ENCODE peak calls at places on chromosomes 2 and 18, in four cellular contexts. One of them, this sample, is unnamed.

GRCh38 chr2:8004250-8004681 is 677.6 kb upstream of the ID2 start:
- DNase-seq in CD4-positive, alpha-beta T cell: no peak
- DNase-seq in MCF 10A: peak; percentile 83
- DNase-seq in uterus: peak; percentile 47
- DNase-seq in this sample: no peak

GRCh38 chr2:6392354-6392753 is 473.4 kb downstream of the CMPK2 start:
- DNase-seq in CD4-positive, alpha-beta T cell: no peak
- DNase-seq in MCF 10A: no peak
- DNase-seq in uterus: no peak
- DNase-seq in this sample: no peak

GRCh38 chr18:7272268-7273049 is 41.6 kb downstream of the LRRC30 start:
- DNase-seq in CD4-positive, alpha-beta T cell: no peak
- DNase-seq in MCF 10A: peak; percentile 83
- DNase-seq in uterus: peak; percentile 60
- DNase-seq in this sample: no peak

GRCh38 chr2:8252997-8253694 is 428.7 kb upstream of the ID2 start:
- DNase-seq in CD4-positive, alpha-beta T cell: no peak
- DNase-seq in MCF 10A: peak; percentile 65
- DNase-seq in uterus: no peak
- DNase-seq in this sample: no peak

GRCh38 chr18:3481696-3482210 is 31.8 kb downstream of the TGIF1 start:
- DNase-seq in CD4-positive, alpha-beta T cell: no peak
- DNase-seq in MCF 10A: peak; percentile 52
- DNase-seq in uterus: no peak
- DNase-seq in this sample: no peak

GRCh38 chr2:25301453-25302352 is 40.0 kb downstream of the DNMT3A start:
- DNase-seq in CD4-positive, alpha-beta T cell: peak; percentile 44
- DNase-seq in MCF 10A: peak; percentile 81
- DNase-seq in uterus: no peak
- DNase-seq in this sample: no peak

GRCh38 chr2:23009545-23010149 is 375.3 kb upstream of the KLHL29 start:
- DNase-seq in CD4-positive, alpha-beta T cell: no peak
- DNase-seq in MCF 10A: peak; percentile 36
- DNase-seq in uterus: peak; percentile 53
- DNase-seq in this sample: no peak

GRCh38 chr2:16718551-16719404 is 53.1 kb upstream of the CYRIA start:
- DNase-seq in CD4-positive, alpha-beta T cell: no peak
- DNase-seq in MCF 10A: no peak
- DNase-seq in uterus: no peak
- DNase-seq in this sample: no peak

GRCh38 chr2:20551231-20551944 is 99.5 kb downstream of the HS1BP3 start:
- DNase-seq in CD4-positive, alpha-beta T cell: no peak
- DNase-seq in MCF 10A: no peak
- DNase-seq in uterus: peak; percentile 23
- DNase-seq in this sample: no peak

GRCh38 chr2:130807659-130808385 is 28.9 kb upstream of the ARHGEF4 start:
- DNase-seq in CD4-positive, alpha-beta T cell: no peak
- DNase-seq in MCF 10A: peak; percentile 97
- DNase-seq in uterus: no peak
- DNase-seq in this sample: no peak

GRCh38 chr2:209474960-209475359 is 51.1 kb downstream of the MAP2 start:
- DNase-seq in CD4-positive, alpha-beta T cell: no peak
- DNase-seq in MCF 10A: no peak
- DNase-seq in uterus: no peak
- DNase-seq in this sample: no peak

GRCh38 chr2:98269274-98269673 is 77.0 kb upstream of the CNGA3 start:
- DNase-seq in CD4-positive, alpha-beta T cell: no peak
- DNase-seq in MCF 10A: peak; percentile 63
- DNase-seq in uterus: no peak
- DNase-seq in this sample: no peak

GRCh38 chr2:9288233-9288632 is 81.6 kb downstream of the ASAP2 start:
- DNase-seq in CD4-positive, alpha-beta T cell: no peak
- DNase-seq in MCF 10A: peak; percentile 60
- DNase-seq in uterus: no peak
- DNase-seq in this sample: no peak

GRCh38 chr2:239247401-239248245 is 153.2 kb downstream of the HDAC4 start:
- DNase-seq in CD4-positive, alpha-beta T cell: no peak
- DNase-seq in MCF 10A: no peak
- DNase-seq in uterus: no peak
- DNase-seq in this sample: no peak

GRCh38 chr2:142965464-142965863 is 88.0 kb downstream of the KYNU start:
- DNase-seq in CD4-positive, alpha-beta T cell: no peak
- DNase-seq in MCF 10A: no peak
- DNase-seq in uterus: no peak
- DNase-seq in this sample: no peak

GRCh38 chr18:34077599-34077998 is 147.1 kb downstream of the NOL4 start:
- DNase-seq in CD4-positive, alpha-beta T cell: no peak
- DNase-seq in MCF 10A: no peak
- DNase-seq in uterus: no peak
- DNase-seq in this sample: no peak
- TF ChIP-seq CTCF in CD4-positive, alpha-beta T cell: no peak
- TF ChIP-seq CTCF in MCF 10A: no peak
- TF ChIP-seq CTCF in uterus: no peak
- TF ChIP-seq CTCF in this sample: no peak

GRCh38 chr2:38465789-38466127 is 88.7 kb upstream of the ATL2 start:
- DNase-seq in CD4-positive, alpha-beta T cell: peak; percentile 3
- DNase-seq in MCF 10A: peak; percentile 64
- DNase-seq in uterus: no peak
- DNase-seq in this sample: no peak
- TF ChIP-seq CTCF in CD4-positive, alpha-beta T cell: peak; percentile 31
- TF ChIP-seq CTCF in MCF 10A: peak; percentile 31
- TF ChIP-seq CTCF in uterus: no peak
- TF ChIP-seq CTCF in this sample: no peak

DNA sequence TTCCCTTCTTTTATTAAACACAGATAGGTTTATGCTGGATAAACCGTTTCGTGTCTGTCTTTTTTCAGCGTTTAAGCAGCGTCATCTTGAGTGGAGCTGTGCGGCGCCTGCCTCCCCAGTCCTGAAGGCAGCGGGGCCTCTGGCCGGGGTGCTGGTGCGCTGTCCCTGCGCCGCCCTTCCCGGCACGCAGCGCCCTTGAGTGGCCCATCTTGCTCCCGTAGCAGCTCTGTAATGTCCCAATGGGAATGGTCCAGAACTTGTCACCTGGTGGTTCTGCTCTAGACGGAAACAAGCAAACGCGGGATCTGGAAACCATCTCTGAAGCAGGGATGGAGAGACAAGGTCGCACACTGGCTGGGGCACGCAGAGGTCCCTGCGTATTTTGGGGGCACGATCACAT is 24.5 kb downstream of the PRELID3A start:
- DNase-seq in CD4-positive, alpha-beta T cell: no peak
- DNase-seq in MCF 10A: no peak
- DNase-seq in uterus: no peak
- DNase-seq in this sample: no peak
- TF ChIP-seq CTCF in CD4-positive, alpha-beta T cell: no peak
- TF ChIP-seq CTCF in MCF 10A: no peak
- TF ChIP-seq CTCF in uterus: no peak
- TF ChIP-seq CTCF in this sample: no peak

DNA sequence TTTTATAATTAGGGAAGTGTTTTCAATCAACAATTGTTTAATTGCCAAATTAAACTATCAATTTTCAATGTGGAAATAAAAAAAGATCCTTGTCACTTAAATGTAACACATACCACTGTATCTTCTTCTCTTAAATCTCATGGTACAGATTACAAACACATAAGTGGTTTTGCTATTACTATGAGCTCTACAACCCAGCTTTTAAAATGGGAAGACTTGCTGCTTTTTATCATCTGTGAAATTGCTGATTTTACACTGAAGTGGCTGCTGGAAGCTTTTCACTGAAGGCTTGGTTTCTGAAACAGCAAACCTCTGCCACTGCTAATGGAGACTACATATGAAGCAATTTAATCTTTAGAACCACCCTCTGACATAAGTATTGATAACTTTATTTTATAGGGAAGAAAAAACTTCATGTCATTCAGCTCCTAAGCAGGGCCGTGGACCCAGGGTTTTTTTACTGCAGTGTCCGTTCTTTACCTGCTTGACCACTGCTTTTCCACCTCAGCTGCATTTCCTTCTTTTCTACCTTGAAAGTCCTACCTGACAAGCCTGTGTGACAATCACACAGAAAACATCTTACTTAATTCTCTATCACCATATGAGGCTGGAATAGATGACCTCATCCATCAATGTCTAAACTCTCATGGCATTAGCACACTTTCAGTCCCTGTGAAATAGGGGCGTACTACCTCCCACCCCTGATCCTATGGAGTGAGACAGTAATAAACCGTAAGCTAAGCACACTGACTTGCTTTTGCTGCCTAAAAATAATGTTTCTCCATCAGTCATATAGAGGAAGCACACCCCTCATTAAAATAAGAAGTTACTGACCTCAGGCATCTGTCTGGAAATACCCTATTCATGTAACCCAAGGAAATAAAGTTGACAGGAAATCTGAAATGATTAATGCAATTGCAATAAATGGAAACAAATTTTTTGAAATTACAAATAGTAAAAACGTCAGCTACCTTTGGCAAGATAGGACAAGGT is 19.2 kb upstream of the SLC8A1 start:
- DNase-seq in CD4-positive, alpha-beta T cell: no peak
- DNase-seq in MCF 10A: no peak
- DNase-seq in uterus: no peak
- DNase-seq in this sample: no peak
- TF ChIP-seq CTCF in CD4-positive, alpha-beta T cell: no peak
- TF ChIP-seq CTCF in MCF 10A: no peak
- TF ChIP-seq CTCF in uterus: no peak
- TF ChIP-seq CTCF in this sample: no peak

DNA sequence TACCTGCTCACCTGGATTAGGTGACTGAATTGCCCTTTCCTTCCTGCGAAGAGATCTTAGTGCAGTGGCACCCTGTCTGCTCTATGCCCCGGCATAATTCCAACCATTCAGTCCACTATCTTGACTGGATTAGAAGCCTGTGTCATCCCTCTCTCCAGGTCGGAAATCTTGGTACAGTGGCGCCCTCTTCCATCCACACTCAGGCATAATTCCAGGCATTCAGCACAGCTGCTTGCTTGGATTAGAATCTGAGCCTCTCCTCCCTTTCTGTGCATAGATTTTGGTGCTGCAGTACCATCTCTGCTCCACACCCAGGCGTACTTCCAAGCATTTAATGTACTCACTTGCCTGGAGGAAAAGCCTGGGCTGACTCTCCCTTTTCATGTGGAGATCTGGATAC is 1389.3 kb upstream of the TMEFF2 start:
- DNase-seq in CD4-positive, alpha-beta T cell: no peak
- DNase-seq in MCF 10A: peak; percentile 28
- DNase-seq in uterus: no peak
- DNase-seq in this sample: no peak
- TF ChIP-seq CTCF in CD4-positive, alpha-beta T cell: no peak
- TF ChIP-seq CTCF in MCF 10A: peak; percentile 17
- TF ChIP-seq CTCF in uterus: no peak
- TF ChIP-seq CTCF in this sample: no peak

GRCh38 chr18:63070750-63071502 is 248.6 kb downstream of the BCL2 start:
- DNase-seq in CD4-positive, alpha-beta T cell: no peak
- DNase-seq in MCF 10A: peak; percentile 35
- DNase-seq in uterus: no peak
- DNase-seq in this sample: no peak

GRCh38 chr18:63071566-63072175 is 247.9 kb downstream of the BCL2 start:
- DNase-seq in CD4-positive, alpha-beta T cell: no peak
- DNase-seq in MCF 10A: peak; percentile 59
- DNase-seq in uterus: no peak
- DNase-seq in this sample: no peak

GRCh38 chr18:63069496-63069895 is 250.1 kb downstream of the BCL2 start:
- DNase-seq in CD4-positive, alpha-beta T cell: no peak
- DNase-seq in MCF 10A: no peak
- DNase-seq in uterus: no peak
- DNase-seq in this sample: no peak

GRCh38 chr18:63074987-63075404 is 244.6 kb downstream of the BCL2 start:
- DNase-seq in CD4-positive, alpha-beta T cell: peak; percentile 26
- DNase-seq in MCF 10A: no peak
- DNase-seq in uterus: peak; percentile 62
- DNase-seq in this sample: peak; percentile 54

GRCh38 chr18:63073481-63073880 is 246.1 kb downstream of the BCL2 start:
- DNase-seq in CD4-positive, alpha-beta T cell: no peak
- DNase-seq in MCF 10A: peak; percentile 29
- DNase-seq in uterus: no peak
- DNase-seq in this sample: no peak
- TF ChIP-seq CTCF in CD4-positive, alpha-beta T cell: no peak
- TF ChIP-seq CTCF in MCF 10A: peak; percentile 15
- TF ChIP-seq CTCF in uterus: no peak
- TF ChIP-seq CTCF in this sample: no peak